ENCODE peak calls at places on chromosomes 3 and 15, in seven cellular contexts. R, G, W, B, D, S and J are unnamed samples.
A peak's percentile ranks its signal among the peaks of the same experiment; 100 is the strongest.

GRCh38 chr3:186930639-186931486 is 537 bp downstream of the ST6GAL1 start:
- DNase-seq in R (no peak), G (peak; percentile 67), W (peak; percentile 71), B (peak; percentile 87), D (peak; percentile 59), S (peak; percentile 26), J (peak; percentile 34)

GRCh38 chr3:78139166-78139565 is 1099.3 kb downstream of the ROBO2 start:
- DNase-seq in R (no peak), G (no peak), W (no peak), B (no peak), D (peak; percentile 74), S (peak; percentile 48), J (peak; percentile 86)

GRCh38 chr15:45184562-45185041 is 3.2 kb downstream of the SHF start:
- DNase-seq in R (no peak), G (no peak), W (no peak), B (no peak), D (no peak), S (no peak), J (no peak)

GRCh38 chr3:48347500-48347899 is 14.0 kb upstream of the SPINK8 start:
- DNase-seq in R (no peak), G (no peak), W (no peak), B (no peak), D (no peak), S (no peak), J (no peak)

GRCh38 chr3:45968706-45969105 is 25.4 kb downstream of the CXCR6 start:
- DNase-seq in R (no peak), G (no peak), W (no peak), B (no peak), D (peak; percentile 55), S (peak; percentile 56), J (peak; percentile 38)

GRCh38 chr15:65939901-65940617 is 70.8 kb downstream of the RAB11A start:
- DNase-seq in R (no peak), G (no peak), W (no peak), B (no peak), D (peak; percentile 81), S (peak; percentile 92), J (peak; percentile 97)

GRCh38 chr3:104316118-104316517 is 1050.6 kb upstream of the ALCAM start:
- DNase-seq in R (no peak), G (no peak), W (no peak), B (no peak), D (peak; percentile 8), S (no peak), J (peak; percentile 3)

GRCh38 chr3:193783166-193783896 is 190.3 kb downstream of the OPA1 start:
- DNase-seq in R (no peak), G (no peak), W (no peak), B (no peak), D (no peak), S (peak; percentile 12), J (peak; percentile 62)

GRCh38 chr3:162845918-162846317 is 1349.3 kb downstream of the OTOL1 start:
- DNase-seq in R (no peak), G (no peak), W (no peak), B (no peak), D (no peak), S (no peak), J (no peak)

GRCh38 chr3:61425356-61425755 is 136.0 kb upstream of the PTPRG start:
- DNase-seq in R (no peak), G (no peak), W (no peak), B (no peak), D (no peak), S (no peak), J (no peak)

GRCh38 chr15:46297766-46298165 is 662.9 kb downstream of the SQOR start:
- DNase-seq in R (no peak), G (no peak), W (no peak), B (peak; percentile 3), D (no peak), S (no peak), J (no peak)

GRCh38 chr15:48596415-48596814 is 49.1 kb downstream of the FBN1 start:
- DNase-seq in R (no peak), G (no peak), W (no peak), B (peak; percentile 54), D (no peak), S (peak; percentile 56), J (no peak)

GRCh38 chr3:22893631-22894377 is 309.3 kb upstream of the UBE2E2 start:
- DNase-seq in R (no peak), G (no peak), W (no peak), B (no peak), D (no peak), S (no peak), J (no peak)

GRCh38 chr15:39918688-39919385 is 1.2 kb downstream of the GPR176 start:
- DNase-seq in R (no peak), G (no peak), W (no peak), B (no peak), D (peak; percentile 85), S (peak; percentile 74), J (peak; percentile 72)

GRCh38 chr3:8784676-8785435 is 15.4 kb upstream of the OXTR start:
- DNase-seq in R (no peak), G (no peak), W (no peak), B (no peak), D (peak; percentile 64), S (no peak), J (no peak)

GRCh38 chr3:185585523-185585861 is 603 bp upstream of the SENP2 start:
- DNase-seq in R (no peak), G (no peak), W (peak; percentile 28), B (no peak), D (no peak), S (no peak), J (no peak)

GRCh38 chr3:147415337-147415736 is 6.2 kb downstream of the ZIC1 start:
- DNase-seq in R (no peak), G (no peak), W (no peak), B (no peak), D (no peak), S (no peak), J (no peak)

GRCh38 chr3:55243686-55244085 is 243.4 kb downstream of the WNT5A start:
- DNase-seq in R (no peak), G (no peak), W (no peak), B (no peak), D (no peak), S (no peak), J (no peak)

GRCh38 chr3:183400352-183400751 is 28.1 kb downstream of the MCF2L2 start:
- DNase-seq in R (no peak), G (no peak), W (no peak), B (no peak), D (no peak), S (no peak), J (no peak)

GRCh38 chr3:175163686-175164085 is 304.6 kb downstream of the NAALADL2 start:
- DNase-seq in R (no peak), G (no peak), W (no peak), B (no peak), D (peak; percentile 8), S (no peak), J (peak; percentile 80)

GRCh38 chr15:94829887-94830884 is 598.8 kb downstream of the MCTP2 start:
- DNase-seq in R (no peak), G (no peak), W (no peak), B (no peak), D (no peak), S (no peak), J (no peak)

GRCh38 chr15:59678171-59678570 is 10.9 kb downstream of the BNIP2 start:
- DNase-seq in R (no peak), G (no peak), W (no peak), B (no peak), D (no peak), S (no peak), J (no peak)

GRCh38 chr3:52233108-52233591 is 5.8 kb downstream of the TWF2 start:
- DNase-seq in R (no peak), G (no peak), W (no peak), B (no peak), D (no peak), S (no peak), J (no peak)
- H3K4me3 ChIP-seq in R (no peak overlapping the region), G (no peak overlapping the region), W (no peak overlapping the region), B (no peak overlapping the region), D (no peak overlapping the region), S (no peak overlapping the region), J (no peak overlapping the region)

DNA sequence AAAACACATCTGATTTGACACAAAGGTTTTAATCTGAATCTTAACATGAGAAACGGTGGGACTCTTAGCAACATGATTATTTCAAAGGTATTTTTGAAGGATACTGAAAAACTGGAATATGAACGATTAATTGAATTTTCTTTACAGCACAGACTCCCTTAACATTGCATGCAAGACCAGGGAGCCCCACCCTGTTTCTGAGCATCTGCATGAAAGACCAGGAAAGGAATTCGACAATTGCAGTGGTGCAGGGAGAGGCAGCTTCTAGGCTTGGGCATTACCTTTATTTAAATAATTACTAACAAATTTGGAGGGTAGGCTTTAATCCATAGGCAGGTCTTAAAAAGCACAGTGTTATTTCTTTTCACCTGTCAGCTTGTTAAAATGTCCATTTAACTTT is 240.6 kb upstream of the TOPAZ1 start:
- DNase-seq in R (no peak), G (no peak), W (no peak), B (no peak), D (peak; percentile 10), S (no peak), J (peak; percentile 4)
- H3K4me3 ChIP-seq in R (no peak overlapping the region), G (no peak overlapping the region), W (no peak overlapping the region), B (no peak overlapping the region), D (no peak overlapping the region), S (peak overlapping the region; percentile 92), J (no peak overlapping the region)

GRCh38 chr3:100088735-100089368 is 25.4 kb downstream of the FILIP1L start:
- DNase-seq in R (no peak), G (no peak), W (no peak), B (no peak), D (no peak), S (no peak), J (peak; percentile 7)
- H3K4me3 ChIP-seq in R (no peak overlapping the region), G (no peak overlapping the region), W (no peak overlapping the region), B (no peak overlapping the region), D (no peak overlapping the region), S (no peak overlapping the region), J (no peak overlapping the region)

GRCh38 chr3:44337253-44337652 is 1.3 kb upstream of the TCAIM start:
- DNase-seq in R (no peak), G (no peak), W (no peak), B (no peak), D (peak; percentile 7), S (peak; percentile 5), J (no peak)

GRCh38 chr3:44339990-44340389 is 1.4 kb downstream of the TCAIM start:
- DNase-seq in R (no peak), G (no peak), W (no peak), B (no peak), D (no peak), S (no peak), J (no peak)

GRCh38 chr3:44338828-44339127 is 212 bp downstream of the TCAIM start:
- DNase-seq in R (no peak), G (no peak), W (no peak), B (no peak), D (no peak), S (no peak), J (no peak)

GRCh38 chr3:44338010-44338827 is at the start of gene TCAIM:
- DNase-seq in R (peak; percentile 67), G (peak; percentile 98), W (peak; percentile 98), B (peak; percentile 98), D (peak; percentile 98), S (peak; percentile 95), J (peak; percentile 92)

DNA sequence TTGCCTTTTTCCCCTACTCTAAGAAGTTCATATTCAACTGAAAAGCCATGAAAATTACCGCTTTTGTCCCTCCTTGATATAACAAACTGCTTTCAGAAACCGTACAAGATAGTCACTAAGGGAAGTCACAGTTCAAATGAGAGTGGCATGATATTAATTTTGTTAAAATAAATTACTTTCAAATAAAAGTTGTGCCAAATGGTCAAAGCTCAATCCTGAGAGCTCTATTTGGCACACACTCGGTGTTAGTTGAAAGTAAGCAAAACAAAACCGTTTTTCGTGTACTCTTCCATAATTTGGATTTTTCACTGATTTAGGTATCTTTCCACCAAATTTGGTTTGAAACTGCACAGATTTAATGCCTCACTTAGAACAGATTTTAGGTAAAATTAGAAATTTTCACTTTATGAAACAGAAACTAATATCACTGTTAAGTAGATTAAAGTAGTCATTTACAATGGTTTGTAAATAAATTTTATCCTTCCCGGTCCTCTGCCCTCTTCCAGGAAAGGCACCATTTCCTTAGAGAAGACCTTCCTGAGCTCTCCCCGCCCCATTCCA is 695 bp downstream of the TCAIM start:
- DNase-seq in R (no peak), G (no peak), W (peak; percentile 28), B (no peak), D (peak; percentile 12), S (peak; percentile 6), J (no peak)
- H3K4me3 ChIP-seq in R (peak overlapping the region; percentile 63), G (peak overlapping the region; percentile 66), W (peak overlapping the region; percentile 63), B (peak overlapping the region; percentile 81), D (peak overlapping the region; percentile 72), S (peak overlapping the region; percentile 79), J (peak overlapping the region; percentile 78)